ENCODE peak calls at places on chromosomes 5 and 9, in four cellular contexts. One of them, this sample, is unnamed.
A peak's percentile ranks its signal among the peaks of the same experiment; 100 is the strongest.

GRCh38 chr5:94469889-94470288 is 148.5 kb downstream of the KIAA0825 start:
- DNase-seq in HCT116: peak; percentile 6
- DNase-seq in H1: no peak
- DNase-seq in Karpas-422: no peak
- DNase-seq in this sample: no peak

GRCh38 chr9:114906922-114907571 is 23.3 kb downstream of the TNFSF8 start:
- DNase-seq in HCT116: peak; percentile 38
- DNase-seq in H1: peak; percentile 54
- DNase-seq in Karpas-422: peak; percentile 87
- DNase-seq in this sample: peak; percentile 48

GRCh38 chr5:88882321-88883038 is 504 bp downstream of the MEF2C start:
- DNase-seq in H1: no peak
- DNase-seq in HCT116: no peak
- DNase-seq in Karpas-422: peak; percentile 81
- DNase-seq in this sample: no peak

GRCh38 chr5:36659406-36659805 is 53.0 kb downstream of the SLC1A3 start:
- DNase-seq in H1: no peak
- DNase-seq in Karpas-422: no peak
- DNase-seq in HCT116: no peak
- DNase-seq in this sample: no peak

GRCh38 chr5:176817864-176818377 is 7.6 kb downstream of the UNC5A start:
- DNase-seq in H1: peak; percentile 79
- DNase-seq in Karpas-422: no peak
- DNase-seq in HCT116: no peak
- DNase-seq in this sample: no peak

GRCh38 chr9:96420468-96421219 is 2.5 kb upstream of the ZNF367 start:
- DNase-seq in H1: no peak
- DNase-seq in HCT116: peak; percentile 84
- DNase-seq in Karpas-422: peak; percentile 92
- DNase-seq in this sample: peak; percentile 96

GRCh38 chr9:115649991-115650472 is 503.6 kb upstream of the PAPPA start:
- DNase-seq in H1: no peak
- DNase-seq in Karpas-422: no peak
- DNase-seq in HCT116: no peak
- DNase-seq in this sample: no peak

GRCh38 chr5:71600783-71601182 is 13.6 kb downstream of the MCCC2 start:
- DNase-seq in Karpas-422: no peak
- DNase-seq in HCT116: no peak
- DNase-seq in H1: no peak
- DNase-seq in this sample: no peak

GRCh38 chr5:168723037-168723436 is 143.9 kb upstream of the PANK3 start:
- DNase-seq in Karpas-422: no peak
- DNase-seq in H1: no peak
- DNase-seq in HCT116: no peak
- DNase-seq in this sample: no peak

GRCh38 chr5:27316283-27316675 is 277.9 kb upstream of the CDH9 start:
- DNase-seq in Karpas-422: no peak
- DNase-seq in H1: no peak
- DNase-seq in HCT116: no peak
- DNase-seq in this sample: peak; percentile 33

GRCh38 chr9:106868096-106868495 is 5.1 kb downstream of the ZNF462 start:
- DNase-seq in Karpas-422: no peak
- DNase-seq in H1: no peak
- DNase-seq in HCT116: no peak
- DNase-seq in this sample: no peak

GRCh38 chr5:179803651-179804598 is 2.7 kb downstream of the MGAT4B start:
- DNase-seq in Karpas-422: peak; percentile 55
- DNase-seq in H1: peak; percentile 44
- DNase-seq in HCT116: no peak
- DNase-seq in this sample: peak; percentile 30

GRCh38 chr5:119512277-119512676 is 60.0 kb downstream of the HSD17B4 start:
- DNase-seq in H1: no peak
- DNase-seq in HCT116: no peak
- DNase-seq in Karpas-422: no peak
- DNase-seq in this sample: no peak

GRCh38 chr5:127766556-127767335 is 63.6 kb downstream of the CCDC192 start:
- DNase-seq in HCT116: no peak
- DNase-seq in H1: no peak
- DNase-seq in Karpas-422: no peak
- DNase-seq in this sample: no peak

GRCh38 chr5:43432486-43433365 is 20.5 kb upstream of the CCL28 start:
- DNase-seq in H1: no peak
- DNase-seq in HCT116: peak; percentile 31
- DNase-seq in Karpas-422: no peak
- DNase-seq in this sample: peak; percentile 86

GRCh38 chr9:125436613-125437443 is 175.2 kb downstream of the GAPVD1 start:
- DNase-seq in Karpas-422: peak; percentile 62
- DNase-seq in HCT116: no peak
- DNase-seq in H1: no peak
- DNase-seq in this sample: no peak

GRCh38 chr5:134072471-134073220 is 41.8 kb upstream of the TCF7 start:
- DNase-seq in Karpas-422: no peak
- DNase-seq in HCT116: no peak
- DNase-seq in H1: no peak
- DNase-seq in this sample: no peak

GRCh38 chr9:16192403-16193017 is 639.7 kb downstream of the CCDC171 start:
- DNase-seq in Karpas-422: no peak
- DNase-seq in H1: no peak
- DNase-seq in HCT116: no peak
- DNase-seq in this sample: no peak

GRCh38 chr9:134229466-134230091 is 65.2 kb upstream of the RNU6ATAC start:
- DNase-seq in H1: no peak
- DNase-seq in Karpas-422: no peak
- DNase-seq in HCT116: no peak
- DNase-seq in this sample: no peak

GRCh38 chr5:152462021-152462721 is 57.1 kb upstream of the NMUR2 start:
- DNase-seq in Karpas-422: no peak
- DNase-seq in H1: no peak
- DNase-seq in HCT116: no peak
- DNase-seq in this sample: no peak

GRCh38 chr9:90925581-90926257 is 124.1 kb downstream of the SYK start:
- DNase-seq in Karpas-422: no peak
- DNase-seq in H1: no peak
- DNase-seq in HCT116: no peak
- DNase-seq in this sample: peak; percentile 60

GRCh38 chr5:53908752-53909151 is 348.3 kb downstream of the NDUFS4 start:
- DNase-seq in HCT116: no peak
- DNase-seq in H1: no peak
- DNase-seq in Karpas-422: no peak
- DNase-seq in this sample: no peak

GRCh38 chr5:65702036-65702435 is 19.9 kb downstream of the SGTB start:
- DNase-seq in H1: no peak
- DNase-seq in Karpas-422: no peak
- DNase-seq in HCT116: no peak
- DNase-seq in this sample: no peak

GRCh38 chr5:109529520-109529919 is 119.7 kb upstream of the PJA2 start:
- DNase-seq in H1: no peak
- DNase-seq in Karpas-422: no peak
- DNase-seq in HCT116: no peak
- DNase-seq in this sample: peak; percentile 18

GRCh38 chr9:17322882-17323864 is 188.3 kb downstream of the CNTLN start:
- DNase-seq in HCT116: no peak
- DNase-seq in H1: no peak
- DNase-seq in Karpas-422: no peak
- DNase-seq in this sample: no peak

GRCh38 chr5:44389410-44389879 is at the start of gene FGF10:
- DNase-seq in Karpas-422: no peak
- DNase-seq in H1: no peak
- DNase-seq in HCT116: no peak
- DNase-seq in this sample: no peak

GRCh38 chr5:40577718-40578117 is 102.0 kb upstream of the PTGER4 start:
- DNase-seq in Karpas-422: no peak
- DNase-seq in HCT116: no peak
- DNase-seq in H1: no peak
- DNase-seq in this sample: no peak

GRCh38 chr5:40584054-40584453 is 95.7 kb upstream of the PTGER4 start:
- DNase-seq in H1: no peak
- DNase-seq in Karpas-422: no peak
- DNase-seq in HCT116: no peak
- DNase-seq in this sample: no peak

GRCh38 chr5:40572947-40573346 is 106.8 kb upstream of the PTGER4 start:
- DNase-seq in HCT116: no peak
- DNase-seq in Karpas-422: no peak
- DNase-seq in H1: no peak
- DNase-seq in this sample: no peak

DNA sequence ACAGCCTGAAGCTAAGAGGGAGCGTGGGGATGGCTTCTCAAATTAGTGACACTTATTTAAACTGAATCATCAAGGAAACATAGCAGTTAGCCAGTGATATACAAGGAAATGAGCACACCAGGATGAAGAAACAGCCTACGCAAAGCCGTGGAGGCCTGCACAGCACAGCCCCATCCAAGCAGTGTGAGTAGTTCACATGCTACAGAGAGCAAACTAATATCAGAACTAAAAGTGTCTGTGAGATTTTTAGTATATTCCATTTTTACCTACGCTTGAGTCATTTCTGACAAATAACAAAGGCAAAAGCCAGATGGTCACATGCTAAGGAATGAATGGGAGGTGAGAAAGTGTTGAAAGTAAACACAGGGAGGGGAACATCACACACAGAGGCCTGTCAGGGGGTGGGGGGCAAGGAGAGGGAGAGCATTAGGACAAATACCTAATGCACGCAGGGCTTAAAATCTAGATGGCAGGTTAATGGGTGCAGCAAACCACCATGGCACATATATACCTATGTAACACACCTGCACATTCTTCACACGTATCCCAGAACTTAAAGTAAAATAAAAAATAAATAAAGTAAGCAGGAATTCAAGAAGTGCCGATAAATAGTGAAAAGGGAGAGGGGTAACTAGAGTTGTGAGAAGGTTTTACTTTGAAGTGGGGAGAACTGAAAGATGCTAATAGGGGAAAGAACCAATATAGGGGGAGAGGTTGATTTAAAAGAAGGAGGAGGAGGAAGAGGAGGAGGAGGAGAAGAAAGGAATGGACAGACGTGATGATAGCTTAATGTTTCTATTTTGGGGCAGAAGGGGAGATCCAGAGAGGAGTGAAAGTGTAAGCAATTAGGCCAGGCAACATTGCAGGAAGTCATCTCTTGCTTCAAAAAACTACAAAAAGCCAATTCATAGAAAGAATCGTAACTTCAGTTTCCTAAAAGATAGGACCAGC is 100.9 kb upstream of the PTGER4 start:
- DNase-seq in H1: no peak
- DNase-seq in Karpas-422: no peak
- DNase-seq in HCT116: no peak
- DNase-seq in this sample: no peak
- H2AFZ ChIP-seq in H1: no peak overlapping the region
- H2AFZ ChIP-seq in Karpas-422: no peak overlapping the region
- H2AFZ ChIP-seq in HCT116: no peak overlapping the region
- H2AFZ ChIP-seq in this sample: peak overlapping the region; percentile 60

GRCh38 chr5:171318026-171318425 is 9.0 kb downstream of the TLX3 start:
- DNase-seq in Karpas-422: no peak
- DNase-seq in HCT116: no peak
- DNase-seq in H1: no peak
- DNase-seq in this sample: no peak
- H3K27me3 ChIP-seq in Karpas-422: no peaks in the 10 kb centered on the region
- H3K27me3 ChIP-seq in HCT116: no peaks in the 10 kb centered on the region
- H3K27me3 ChIP-seq in H1: peaks cover 89% of the 10 kb centered on the region
- H3K27me3 ChIP-seq in this sample: peaks cover 63% of the 10 kb centered on the region

DNA sequence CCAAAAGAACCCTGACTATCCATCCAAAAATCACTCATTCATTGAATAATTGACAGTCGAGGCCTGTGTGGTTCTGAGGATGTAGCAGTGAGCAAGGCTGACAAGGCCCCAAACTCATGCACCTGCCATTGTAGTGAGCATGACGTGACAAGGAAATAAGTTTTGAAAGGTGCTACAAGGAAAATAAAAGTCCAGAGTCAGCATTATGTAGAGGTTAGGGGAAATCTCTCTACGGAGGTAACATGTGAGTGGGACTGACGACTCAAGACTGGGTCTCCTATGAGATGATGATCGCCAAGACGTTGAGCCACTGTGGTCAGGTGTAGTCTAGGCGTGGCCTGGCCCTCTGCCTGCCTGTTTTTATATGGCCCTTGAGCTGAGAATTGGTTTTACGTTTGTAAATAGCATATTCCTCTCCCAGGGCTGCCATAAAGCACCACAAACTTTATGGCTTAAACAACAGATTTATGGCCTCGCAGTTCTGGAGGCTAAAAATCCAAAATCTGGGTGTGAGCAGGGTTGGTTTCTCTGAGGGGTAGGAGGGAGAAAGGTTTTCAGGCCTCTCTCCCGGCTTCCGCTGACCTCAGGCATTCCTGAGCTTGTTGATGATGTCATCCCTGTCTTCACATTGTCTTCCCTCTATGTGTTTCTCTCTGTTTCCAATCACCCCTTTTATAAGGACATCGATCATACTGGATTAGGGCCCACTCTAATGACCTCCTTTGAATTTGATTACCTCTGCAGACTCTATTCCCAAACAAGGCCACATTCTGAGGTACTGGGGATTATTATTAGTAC is 206.4 kb upstream of the EGFLAM start:
- DNase-seq in H1: no peak
- DNase-seq in HCT116: no peak
- DNase-seq in Karpas-422: no peak
- DNase-seq in this sample: no peak
- H2AFZ ChIP-seq in H1: no peak overlapping the region
- H2AFZ ChIP-seq in HCT116: no peak overlapping the region
- H2AFZ ChIP-seq in Karpas-422: no peak overlapping the region
- H2AFZ ChIP-seq in this sample: no peak overlapping the region

GRCh38 chr5:135545115-135545514 is 9.4 kb upstream of the NEUROG1 start:
- DNase-seq in H1: no peak
- DNase-seq in Karpas-422: no peak
- DNase-seq in HCT116: no peak
- DNase-seq in this sample: no peak

GRCh38 chr5:135546014-135546413 is 10.2 kb upstream of the NEUROG1 start:
- DNase-seq in HCT116: no peak
- DNase-seq in H1: no peak
- DNase-seq in Karpas-422: no peak
- DNase-seq in this sample: no peak

GRCh38 chr5:135546912-135547311 is 11.1 kb upstream of the NEUROG1 start:
- DNase-seq in HCT116: no peak
- DNase-seq in H1: no peak
- DNase-seq in Karpas-422: no peak
- DNase-seq in this sample: no peak

GRCh38 chr5:135549413-135549812 is 13.6 kb upstream of the NEUROG1 start:
- DNase-seq in Karpas-422: no peak
- DNase-seq in HCT116: no peak
- DNase-seq in H1: no peak
- DNase-seq in this sample: no peak

DNA sequence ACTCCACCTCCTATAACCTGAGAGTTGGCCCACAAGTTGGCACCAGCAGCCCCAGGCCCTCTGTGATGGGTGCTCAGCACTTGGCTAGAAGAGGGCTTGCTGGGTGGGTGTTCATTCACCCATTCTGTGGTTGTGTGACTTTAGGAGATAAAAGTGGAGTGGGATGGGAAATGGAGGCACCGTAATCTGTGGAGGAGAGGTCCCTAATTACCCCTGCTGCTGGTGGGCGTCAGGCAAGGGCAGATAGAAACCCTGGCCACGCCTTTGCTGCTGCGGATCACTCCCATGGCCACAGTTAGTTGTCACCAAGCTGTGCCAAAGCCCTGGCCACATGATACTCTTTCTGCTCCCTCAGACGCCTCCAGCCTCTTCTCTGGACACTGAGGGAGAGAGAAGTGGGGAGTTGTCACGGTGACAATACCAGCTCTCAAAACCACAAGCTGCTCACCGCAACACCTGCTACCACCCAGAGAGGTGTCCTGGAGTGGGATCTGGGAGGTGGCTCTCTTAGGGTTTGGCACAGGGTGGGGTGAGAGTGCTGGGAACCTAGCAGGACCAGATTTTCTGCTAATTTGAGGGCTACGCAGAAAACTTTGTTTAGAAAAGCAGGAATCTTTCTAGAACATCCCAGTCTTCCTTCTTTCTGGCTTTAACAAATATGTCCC is 12.0 kb upstream of the NEUROG1 start:
- DNase-seq in Karpas-422: no peak
- DNase-seq in HCT116: no peak
- DNase-seq in H1: no peak
- DNase-seq in this sample: no peak
- H3K27me3 ChIP-seq in Karpas-422: no peaks in the 10 kb centered on the region
- H3K27me3 ChIP-seq in HCT116: peaks cover 11% of the 10 kb centered on the region
- H3K27me3 ChIP-seq in H1: peaks cover 89% of the 10 kb centered on the region
- H3K27me3 ChIP-seq in this sample: peaks cover 12% of the 10 kb centered on the region

This sample was measured in mammary epithelial cell.